ENCODE peak calls at places on chromosomes 11 and 22, in eight cellular contexts. L is NCI-H774, E is upper lobe of left lung, Z is NCI-H446, T is NCI-H2081, N is T-helper 9 cell, I is H54, S is D341Med. J is an unnamed sample.

GRCh38 chr11:29452131-29452530 is 564.7 kb downstream of the KCNA4 start:
- DNase-seq in Z (no peak), N (no peak), I (no peak), S (no peak), L (no peak), T (no peak), E (no peak), J (no peak)

GRCh38 chr11:32893091-32893946 is 708 bp downstream of the QSER1 start:
- DNase-seq in S (peak), L (peak), T (peak), N (peak), I (peak), E (peak), Z (peak), J (peak)

GRCh38 chr11:28289444-28289843 is 181.3 kb downstream of the METTL15 start:
- DNase-seq in S (no peak), N (no peak), L (no peak), T (no peak), I (peak), E (no peak), Z (no peak), J (no peak)

GRCh38 chr11:47858169-47858543 is 10.0 kb upstream of the NUP160 start:
- DNase-seq in T (no peak), L (no peak), I (peak), E (no peak), S (no peak), N (no peak), Z (no peak), J (no peak)

GRCh38 chr11:116873391-116873790 is 36.0 kb upstream of the APOA1 start:
- DNase-seq in Z (no peak), E (no peak), N (no peak), L (no peak), S (no peak), T (no peak), I (no peak), J (no peak)

GRCh38 chr22:27381960-27382742 is 419.4 kb downstream of the MN1 start:
- DNase-seq in S (no peak), E (no peak), L (no peak), N (no peak), Z (no peak), T (no peak), I (no peak), J (no peak)

GRCh38 chr11:118689852-118690552 is 10.6 kb upstream of the TREH start:
- DNase-seq in L (peak), I (peak), N (peak), Z (peak), T (peak), S (peak), E (peak), J (peak)

GRCh38 chr11:18404062-18404461 is 8.1 kb upstream of the LDHC start:
- DNase-seq in L (no peak), Z (no peak), N (no peak), I (no peak), S (no peak), E (no peak), T (no peak), J (no peak)

GRCh38 chr11:75140269-75141138 is 10.4 kb upstream of the SLCO2B1 start:
- DNase-seq in I (peak), L (peak), E (peak), T (peak), Z (peak), S (peak), N (peak), J (peak)

GRCh38 chr11:94958118-94958517 is 15.2 kb downstream of the CWC15 start:
- DNase-seq in L (no peak), E (no peak), I (no peak), S (no peak), T (no peak), Z (no peak), N (no peak), J (no peak)

GRCh38 chr22:42926034-42926433 is 69.0 kb upstream of the ARFGAP3 start:
- DNase-seq in E (no peak), N (no peak), T (no peak), L (no peak), I (no peak), S (no peak), Z (no peak), J (no peak)

GRCh38 chr22:24726848-24727217 is 47.7 kb downstream of the PIWIL3 start:
- DNase-seq in E (no peak), N (no peak), S (no peak), L (no peak), Z (no peak), I (no peak), T (no peak), J (no peak)

GRCh38 chr11:95228081-95228859 is 2.7 kb downstream of the SESN3 start:
- DNase-seq in Z (peak), I (no peak), E (no peak), N (no peak), S (no peak), L (no peak), T (no peak), J (no peak)

GRCh38 chr11:44058275-44058674 is 7.8 kb upstream of the ACCS start:
- DNase-seq in N (no peak), L (no peak), E (no peak), T (no peak), I (no peak), S (no peak), Z (no peak), J (no peak)

GRCh38 chr11:70333206-70333605 is 62.7 kb downstream of the PPFIA1 start:
- DNase-seq in N (no peak), E (no peak), I (no peak), T (peak), Z (no peak), L (no peak), S (no peak), J (no peak)

GRCh38 chr11:115215694-115216615 is 288.3 kb downstream of the CADM1 start:
- DNase-seq in E (no peak), S (peak), L (no peak), Z (no peak), I (no peak), T (peak), N (no peak), J (no peak)

GRCh38 chr11:100719809-100720221 is 32.7 kb downstream of the ARHGAP42 start:
- DNase-seq in N (no peak), T (peak), E (no peak), I (peak), S (peak), Z (peak), L (peak), J (no peak)

GRCh38 chr11:26483101-26483500 is 89.0 kb downstream of the MUC15 start:
- DNase-seq in T (no peak), E (no peak), S (no peak), N (no peak), L (no peak), I (no peak), Z (no peak), J (no peak)

GRCh38 chr22:45007247-45007945 is 2.4 kb downstream of the PHF21B start:
- DNase-seq in T (no peak), E (peak), Z (no peak), L (no peak), I (no peak), S (peak), N (no peak), J (no peak)